ENCODE peak calls at places on chromosomes 16 and 17, in nine cellular contexts. T is AG10803, C is A549, K is neural progenitor cell, X is ovary, E is osteocyte, N is epithelial cell of esophagus, H is glutamatergic neuron, F is IMR-90. M is an unnamed sample.

GRCh38 chr17:75406222-75406615 is 741 bp upstream of the GRB2 start:
- DNase-seq in T (peak; percentile 33), C (no peak), K (peak; percentile 28), X (no peak), E (no peak), N (peak; percentile 24), H (no peak), F (no peak), M (no peak)

GRCh38 chr17:47895254-47895855 is 681 bp upstream of the SP2 start:
- DNase-seq in T (no peak), C (peak; percentile 31), K (no peak), X (peak; percentile 55), E (no peak), N (peak; percentile 29), H (no peak), F (peak; percentile 17), M (no peak)

GRCh38 chr17:64992325-64992802 is 64.2 kb downstream of the GNA13 start:
- DNase-seq in T (peak; percentile 26), C (peak; percentile 86), K (no peak), X (no peak), E (no peak), N (peak; percentile 93), H (no peak), F (peak; percentile 52), M (no peak)

GRCh38 chr17:50423553-50424159 is 2.4 kb upstream of the ACSF2 start:
- DNase-seq in T (peak; percentile 93), C (no peak), K (no peak), X (peak; percentile 32), E (no peak), N (peak; percentile 89), H (no peak), F (peak; percentile 91), M (no peak)

GRCh38 chr17:8326591-8327583 is 12.8 kb upstream of the ODF4 start:
- DNase-seq in T (peak; percentile 23), C (no peak), K (peak; percentile 66), X (no peak), E (no peak), N (peak; percentile 17), H (peak; percentile 57), F (no peak), M (no peak)

GRCh38 chr16:84810518-84811273 is 9.1 kb upstream of the CRISPLD2 start:
- DNase-seq in T (peak; percentile 85), C (no peak), K (no peak), X (peak; percentile 44), E (no peak), N (no peak), H (no peak), F (peak; percentile 63), M (no peak)

GRCh38 chr17:4513113-4514032 is 14.7 kb downstream of the SPNS2 start:
- DNase-seq in T (no peak), C (no peak), K (no peak), X (no peak), E (no peak), N (peak; percentile 51), H (no peak), F (no peak), M (no peak)

GRCh38 chr16:35560637-35560984 is 2101.2 kb downstream of the TP53TG3F start:
- DNase-seq in T (no peak), C (no peak), K (no peak), X (no peak), E (peak; percentile 44), N (no peak), H (no peak), F (no peak), M (no peak)

GRCh38 chr17:82946081-82946480 is 106.3 kb upstream of the ZNF750 start:
- DNase-seq in T (no peak), C (no peak), K (no peak), X (no peak), E (no peak), N (no peak), H (no peak), F (no peak), M (no peak)

GRCh38 chr16:57471852-57472664 is 9.6 kb downstream of the POLR2C start:
- DNase-seq in T (no peak), C (peak; percentile 93), K (no peak), X (no peak), E (no peak), N (no peak), H (no peak), F (no peak), M (no peak)

GRCh38 chr16:66900721-66901441 is 17.8 kb downstream of the CDH16 start:
- DNase-seq in T (no peak), C (no peak), K (no peak), X (peak; percentile 66), E (no peak), N (no peak), H (no peak), F (no peak), M (no peak)

DNA sequence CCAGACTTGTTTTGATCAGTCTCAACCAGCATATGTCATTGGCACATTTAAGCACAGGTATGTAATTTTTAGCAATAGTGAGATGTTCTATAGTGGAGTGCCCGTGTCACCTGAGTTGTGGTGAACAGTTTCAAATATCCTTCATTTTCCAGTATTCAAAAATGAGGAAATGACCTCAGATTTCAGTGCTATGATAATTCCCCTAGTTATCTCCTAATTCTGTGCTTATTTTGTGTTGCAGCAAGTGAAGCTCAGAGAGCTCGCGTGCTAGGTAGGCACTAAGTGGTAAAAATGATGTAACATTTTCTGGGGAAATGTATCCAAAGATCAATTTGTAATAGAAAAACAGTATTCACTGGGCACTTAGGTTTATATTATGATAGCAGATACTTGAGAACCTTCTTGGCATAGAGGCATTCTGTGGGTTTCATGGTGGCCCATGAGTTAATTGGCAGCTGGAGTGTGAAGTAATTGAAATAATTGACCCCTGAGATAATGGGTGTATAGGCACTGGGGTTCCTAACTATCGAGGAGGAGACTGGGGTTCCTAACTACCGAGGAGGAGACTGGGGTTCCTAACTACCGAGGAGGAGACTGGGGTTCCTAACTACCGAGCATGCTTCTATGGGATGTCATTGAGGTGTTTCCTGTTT is 159.1 kb downstream of the PRKCA start:
- DNase-seq in T (no peak), C (no peak), K (no peak), X (no peak), E (no peak), N (no peak), H (no peak), F (no peak), M (no peak)
- TF ChIP-seq CTCF in T (no peak), C (no peak), K (no peak), X (no peak), E (no peak), N (no peak), H (no peak), F (no peak), M (no peak)

GRCh38 chr17:45171338-45172231 is 9.9 kb downstream of the HEXIM2 start:
- DNase-seq in T (peak; percentile 83), C (peak; percentile 84), K (peak; percentile 79), X (no peak), E (no peak), N (peak; percentile 86), H (peak; percentile 29), F (no peak), M (no peak)
- TF ChIP-seq CTCF in T (no peak), C (no peak), K (no peak), X (no peak), E (no peak), N (peak; percentile 13), H (no peak), F (no peak), M (no peak)

GRCh38 chr17:73198201-73198929 is 5.5 kb downstream of the COG1 start:
- DNase-seq in T (no peak), C (no peak), K (no peak), X (no peak), E (no peak), N (no peak), H (no peak), F (no peak), M (no peak)

GRCh38 chr17:73197141-73197540 is 4.3 kb downstream of the COG1 start:
- DNase-seq in T (no peak), C (no peak), K (no peak), X (no peak), E (no peak), N (no peak), H (no peak), F (no peak), M (no peak)

GRCh38 chr17:73198930-73199260 is 6.0 kb downstream of the COG1 start:
- DNase-seq in T (no peak), C (no peak), K (no peak), X (no peak), E (no peak), N (no peak), H (no peak), F (no peak), M (no peak)

GRCh38 chr17:73194514-73195222 is 1.8 kb downstream of the COG1 start:
- DNase-seq in T (peak; percentile 37), C (no peak), K (no peak), X (no peak), E (no peak), N (peak; percentile 42), H (no peak), F (peak; percentile 90), M (no peak)

DNA sequence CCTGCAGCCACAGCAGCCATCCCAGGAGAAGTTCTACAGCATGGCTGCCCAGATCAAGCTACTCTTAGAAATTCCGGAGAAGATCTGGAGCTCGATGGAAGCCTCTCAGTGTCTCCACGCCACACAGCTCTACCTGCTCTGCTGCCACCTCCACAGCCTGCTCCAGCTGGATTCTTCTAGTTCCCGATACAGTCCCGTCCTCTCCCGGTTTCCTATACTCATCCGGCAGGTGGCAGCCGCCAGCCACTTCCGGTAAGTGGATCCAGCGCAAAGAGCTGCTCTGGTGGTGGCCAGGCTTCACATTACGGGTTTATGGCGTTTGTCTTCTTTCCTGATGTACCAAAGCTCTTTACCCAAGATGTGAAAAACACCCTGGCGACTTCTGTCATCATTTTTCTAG is 3.6 kb downstream of the COG1 start:
- DNase-seq in T (peak; percentile 37), C (peak; percentile 64), K (peak; percentile 68), X (peak; percentile 37), E (no peak), N (peak; percentile 55), H (peak; percentile 46), F (no peak), M (no peak)
- TF ChIP-seq CTCF in T (peak; percentile 45), C (peak; percentile 39), K (peak; percentile 50), X (no peak), E (peak; percentile 19), N (peak; percentile 58), H (no peak), F (peak; percentile 20), M (peak; percentile 34)

GRCh38 chr17:19263621-19264010 is 26.4 kb downstream of the EPN2 start:
- DNase-seq in T (peak; percentile 72), C (no peak), K (no peak), X (peak; percentile 43), E (no peak), N (peak; percentile 63), H (no peak), F (peak; percentile 76), M (no peak)

GRCh38 chr17:19264277-19264676 is 27.1 kb downstream of the EPN2 start:
- DNase-seq in T (no peak), C (no peak), K (no peak), X (no peak), E (no peak), N (no peak), H (no peak), F (no peak), M (no peak)

GRCh38 chr17:19262650-19263620 is 25.8 kb downstream of the EPN2 start:
- DNase-seq in T (peak; percentile 54), C (no peak), K (no peak), X (no peak), E (no peak), N (peak; percentile 95), H (no peak), F (peak; percentile 69), M (no peak)

GRCh38 chr17:19258371-19258770 is 21.2 kb downstream of the EPN2 start:
- DNase-seq in T (no peak), C (no peak), K (no peak), X (no peak), E (no peak), N (no peak), H (no peak), F (no peak), M (no peak)

GRCh38 chr17:19260958-19261357 is 23.8 kb downstream of the EPN2 start:
- DNase-seq in T (no peak), C (no peak), K (peak; percentile 17), X (no peak), E (no peak), N (peak; percentile 76), H (no peak), F (no peak), M (no peak)
- TF ChIP-seq CTCF in T (no peak), C (no peak), K (no peak), X (no peak), E (peak; percentile 40), N (peak; percentile 51), H (no peak), F (no peak), M (peak; percentile 41)

M was measured in type B pancreatic cell.